ENCODE peak calls at places on chromosomes 16 and 17, in seven cellular contexts. One of them, this sample, is unnamed.

GRCh38 chr17:64418506-64419339 is 28.1 kb upstream of the PECAM1 start:
- DNase-seq in mammary epithelial cell: peak; percentile 39
- DNase-seq in heart right ventricle: no peak
- DNase-seq in AG04450: peak; percentile 39
- DNase-seq in GM23338: peak; percentile 76
- DNase-seq in ovary: no peak
- DNase-seq in PC-9: no peak
- DNase-seq in this sample: no peak

GRCh38 chr17:63476857-63477470 is at the start of gene ACE:
- DNase-seq in mammary epithelial cell: no peak
- DNase-seq in heart right ventricle: peak; percentile 45
- DNase-seq in AG04450: no peak
- DNase-seq in GM23338: peak; percentile 85
- DNase-seq in ovary: peak; percentile 44
- DNase-seq in PC-9: no peak
- DNase-seq in this sample: peak; percentile 40

GRCh38 chr16:64469906-64470702 is 651.8 kb downstream of the CDH11 start:
- DNase-seq in mammary epithelial cell: no peak
- DNase-seq in heart right ventricle: peak; percentile 17
- DNase-seq in AG04450: no peak
- DNase-seq in GM23338: no peak
- DNase-seq in ovary: peak; percentile 40
- DNase-seq in PC-9: no peak
- DNase-seq in this sample: peak; percentile 18

GRCh38 chr16:10992797-10993196 is 48.4 kb downstream of the CLEC16A start:
- DNase-seq in mammary epithelial cell: peak; percentile 87
- DNase-seq in heart right ventricle: no peak
- DNase-seq in AG04450: peak; percentile 75
- DNase-seq in GM23338: peak; percentile 21
- DNase-seq in ovary: no peak
- DNase-seq in PC-9: peak; percentile 83
- DNase-seq in this sample: no peak

GRCh38 chr16:83911290-83911689 is 12.4 kb downstream of the MLYCD start:
- DNase-seq in mammary epithelial cell: no peak
- DNase-seq in heart right ventricle: no peak
- DNase-seq in AG04450: no peak
- DNase-seq in GM23338: no peak
- DNase-seq in ovary: no peak
- DNase-seq in PC-9: no peak
- DNase-seq in this sample: no peak

GRCh38 chr17:32276217-32276616 is 10.6 kb downstream of the RHBDL3 start:
- DNase-seq in mammary epithelial cell: no peak
- DNase-seq in heart right ventricle: no peak
- DNase-seq in AG04450: no peak
- DNase-seq in GM23338: peak; percentile 47
- DNase-seq in ovary: no peak
- DNase-seq in PC-9: no peak
- DNase-seq in this sample: no peak

GRCh38 chr16:61814716-61815347 is 221.4 kb downstream of the CDH8 start:
- DNase-seq in mammary epithelial cell: no peak
- DNase-seq in heart right ventricle: no peak
- DNase-seq in AG04450: no peak
- DNase-seq in GM23338: no peak
- DNase-seq in ovary: no peak
- DNase-seq in PC-9: no peak
- DNase-seq in this sample: no peak

GRCh38 chr17:234163-235047 is 53.0 kb upstream of the DOC2B start:
- DNase-seq in mammary epithelial cell: no peak
- DNase-seq in heart right ventricle: no peak
- DNase-seq in AG04450: no peak
- DNase-seq in GM23338: no peak
- DNase-seq in ovary: no peak
- DNase-seq in PC-9: no peak
- DNase-seq in this sample: no peak

GRCh38 chr17:15651583-15652110 is 32.1 kb upstream of the FBXW10B start:
- DNase-seq in mammary epithelial cell: peak; percentile 99
- DNase-seq in heart right ventricle: peak; percentile 95
- DNase-seq in AG04450: peak; percentile 95
- DNase-seq in GM23338: peak; percentile 67
- DNase-seq in ovary: peak; percentile 77
- DNase-seq in PC-9: peak; percentile 96
- DNase-seq in this sample: peak; percentile 97

GRCh38 chr17:44464037-44464436 is 39.2 kb downstream of the GPATCH8 start:
- DNase-seq in mammary epithelial cell: peak; percentile 24
- DNase-seq in heart right ventricle: no peak
- DNase-seq in AG04450: no peak
- DNase-seq in GM23338: no peak
- DNase-seq in ovary: no peak
- DNase-seq in PC-9: no peak
- DNase-seq in this sample: no peak
- H3K27ac ChIP-seq in mammary epithelial cell: no peak overlapping the region
- H3K27ac ChIP-seq in heart right ventricle: no peak overlapping the region
- H3K27ac ChIP-seq in AG04450: no peak overlapping the region
- H3K27ac ChIP-seq in GM23338: no peak overlapping the region
- H3K27ac ChIP-seq in ovary: no peak overlapping the region
- H3K27ac ChIP-seq in PC-9: peak overlapping the region; percentile 27
- H3K27ac ChIP-seq in this sample: peak overlapping the region; percentile 58

DNA sequence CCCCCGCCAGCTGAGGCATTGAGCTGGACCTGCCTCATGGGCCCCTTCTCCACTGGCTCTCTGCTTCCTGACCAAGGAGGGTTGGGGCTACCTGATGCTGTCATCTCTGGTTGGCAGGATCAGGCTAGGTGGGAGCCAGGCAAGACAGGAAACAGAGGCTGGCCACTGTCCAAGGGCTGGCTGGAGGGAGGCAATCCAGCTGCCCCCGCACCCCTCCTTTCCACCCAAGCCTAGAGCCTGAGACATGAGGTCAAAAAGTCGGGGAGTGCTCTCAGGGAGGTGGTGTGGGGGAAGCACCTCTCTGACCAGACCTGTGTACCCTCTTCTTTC is 14.5 kb downstream of the NGFR start:
- DNase-seq in mammary epithelial cell: no peak
- DNase-seq in heart right ventricle: no peak
- DNase-seq in AG04450: no peak
- DNase-seq in GM23338: no peak
- DNase-seq in ovary: no peak
- DNase-seq in PC-9: no peak
- DNase-seq in this sample: no peak
- H3K27ac ChIP-seq in mammary epithelial cell: peak overlapping the region; percentile 52
- H3K27ac ChIP-seq in heart right ventricle: no peak overlapping the region
- H3K27ac ChIP-seq in AG04450: no peak overlapping the region
- H3K27ac ChIP-seq in GM23338: no peak overlapping the region
- H3K27ac ChIP-seq in ovary: no peak overlapping the region
- H3K27ac ChIP-seq in PC-9: no peak overlapping the region
- H3K27ac ChIP-seq in this sample: no peak overlapping the region

GRCh38 chr16:19882186-19882585 is 2.5 kb downstream of the GPRC5B start:
- DNase-seq in mammary epithelial cell: no peak
- DNase-seq in heart right ventricle: no peak
- DNase-seq in AG04450: no peak
- DNase-seq in GM23338: peak; percentile 91
- DNase-seq in ovary: no peak
- DNase-seq in PC-9: no peak
- DNase-seq in this sample: no peak
- H3K27ac ChIP-seq in mammary epithelial cell: no peak overlapping the region
- H3K27ac ChIP-seq in heart right ventricle: peak overlapping the region; percentile 85
- H3K27ac ChIP-seq in AG04450: no peak overlapping the region
- H3K27ac ChIP-seq in GM23338: peak overlapping the region; percentile 46
- H3K27ac ChIP-seq in ovary: no peak overlapping the region
- H3K27ac ChIP-seq in PC-9: no peak overlapping the region
- H3K27ac ChIP-seq in this sample: peak overlapping the region; percentile 92

GRCh38 chr16:85396879-85397871 is 215.9 kb upstream of the GSE1 start:
- DNase-seq in mammary epithelial cell: no peak
- DNase-seq in heart right ventricle: peak; percentile 14
- DNase-seq in AG04450: no peak
- DNase-seq in GM23338: peak; percentile 54
- DNase-seq in ovary: peak; percentile 32
- DNase-seq in PC-9: peak; percentile 62
- DNase-seq in this sample: peak; percentile 11
- H3K27ac ChIP-seq in mammary epithelial cell: peak overlapping the region; percentile 66
- H3K27ac ChIP-seq in heart right ventricle: no peak overlapping the region
- H3K27ac ChIP-seq in AG04450: no peak overlapping the region
- H3K27ac ChIP-seq in GM23338: no peak overlapping the region
- H3K27ac ChIP-seq in ovary: no peak overlapping the region
- H3K27ac ChIP-seq in PC-9: no peak overlapping the region
- H3K27ac ChIP-seq in this sample: no peak overlapping the region

DNA sequence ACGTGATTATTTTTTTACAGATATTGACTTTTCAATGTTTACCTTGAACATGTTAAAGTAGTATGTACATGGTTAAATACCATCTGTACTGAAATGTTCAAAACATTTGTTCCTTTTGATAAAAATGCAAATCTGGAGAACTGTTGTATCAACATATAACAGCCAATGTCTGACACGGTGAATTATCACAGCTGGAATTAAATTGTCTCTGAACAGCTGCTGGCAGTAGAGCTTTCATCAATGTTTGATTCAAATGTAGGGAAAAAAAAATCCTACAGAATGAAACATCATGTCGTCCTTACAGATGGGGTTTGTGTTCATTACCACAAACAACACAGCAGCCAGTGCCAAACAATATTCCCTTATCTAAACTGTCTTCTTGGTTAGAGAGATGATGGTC is 79.9 kb downstream of the TOX3 start:
- DNase-seq in mammary epithelial cell: no peak
- DNase-seq in heart right ventricle: no peak
- DNase-seq in AG04450: no peak
- DNase-seq in GM23338: no peak
- DNase-seq in ovary: no peak
- DNase-seq in PC-9: no peak
- DNase-seq in this sample: no peak
- H3K27ac ChIP-seq in mammary epithelial cell: no peak overlapping the region
- H3K27ac ChIP-seq in heart right ventricle: no peak overlapping the region
- H3K27ac ChIP-seq in AG04450: no peak overlapping the region
- H3K27ac ChIP-seq in GM23338: no peak overlapping the region
- H3K27ac ChIP-seq in ovary: no peak overlapping the region
- H3K27ac ChIP-seq in PC-9: no peak overlapping the region
- H3K27ac ChIP-seq in this sample: no peak overlapping the region

GRCh38 chr17:77741109-77741508 is 217.4 kb upstream of the TNRC6C start:
- DNase-seq in mammary epithelial cell: no peak
- DNase-seq in heart right ventricle: no peak
- DNase-seq in AG04450: no peak
- DNase-seq in GM23338: peak; percentile 75
- DNase-seq in ovary: no peak
- DNase-seq in PC-9: no peak
- DNase-seq in this sample: no peak
- H3K27ac ChIP-seq in mammary epithelial cell: no peak overlapping the region
- H3K27ac ChIP-seq in heart right ventricle: no peak overlapping the region
- H3K27ac ChIP-seq in AG04450: no peak overlapping the region
- H3K27ac ChIP-seq in GM23338: no peak overlapping the region
- H3K27ac ChIP-seq in ovary: no peak overlapping the region
- H3K27ac ChIP-seq in PC-9: no peak overlapping the region
- H3K27ac ChIP-seq in this sample: no peak overlapping the region

DNA sequence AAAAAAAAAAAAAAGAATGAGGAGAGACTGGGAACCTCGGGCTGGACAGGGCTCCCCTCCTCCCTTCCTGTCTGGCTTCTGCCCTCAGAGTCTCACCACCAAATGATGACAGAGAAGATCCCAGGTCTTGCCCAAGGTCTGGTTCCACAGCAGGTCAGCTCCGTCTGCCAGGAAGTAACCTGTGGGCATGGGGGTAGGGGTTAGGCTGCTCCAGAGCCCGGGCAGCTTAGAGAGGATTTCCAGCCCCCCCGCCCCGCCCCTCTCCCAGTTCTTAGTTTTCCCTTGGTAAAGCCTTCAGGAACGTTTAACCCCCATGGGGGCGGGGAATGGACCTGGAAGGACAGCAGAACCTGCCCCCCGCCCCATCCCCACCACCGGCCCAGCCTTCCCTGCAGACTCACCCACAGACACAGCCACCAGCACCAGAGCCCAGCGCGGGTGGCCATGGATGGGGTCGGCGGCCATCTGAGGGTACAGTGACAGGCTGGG is 730 bp downstream of the TLCD2 start:
- DNase-seq in mammary epithelial cell: no peak
- DNase-seq in heart right ventricle: no peak
- DNase-seq in AG04450: no peak
- DNase-seq in GM23338: peak; percentile 35
- DNase-seq in ovary: no peak
- DNase-seq in PC-9: no peak
- DNase-seq in this sample: peak; percentile 48
- H3K27ac ChIP-seq in mammary epithelial cell: no peak overlapping the region
- H3K27ac ChIP-seq in heart right ventricle: peak overlapping the region; percentile 89
- H3K27ac ChIP-seq in AG04450: no peak overlapping the region
- H3K27ac ChIP-seq in GM23338: no peak overlapping the region
- H3K27ac ChIP-seq in ovary: peak overlapping the region; percentile 53
- H3K27ac ChIP-seq in PC-9: no peak overlapping the region
- H3K27ac ChIP-seq in this sample: peak overlapping the region; percentile 71

GRCh38 chr16:89958068-89958467 is 9.5 kb downstream of the DEF8 start:
- DNase-seq in mammary epithelial cell: no peak
- DNase-seq in heart right ventricle: peak; percentile 45
- DNase-seq in AG04450: no peak
- DNase-seq in GM23338: peak; percentile 82
- DNase-seq in ovary: no peak
- DNase-seq in PC-9: no peak
- DNase-seq in this sample: peak; percentile 70
- H3K27ac ChIP-seq in mammary epithelial cell: no peak overlapping the region
- H3K27ac ChIP-seq in heart right ventricle: peak overlapping the region; percentile 89
- H3K27ac ChIP-seq in AG04450: no peak overlapping the region
- H3K27ac ChIP-seq in GM23338: no peak overlapping the region
- H3K27ac ChIP-seq in ovary: no peak overlapping the region
- H3K27ac ChIP-seq in PC-9: no peak overlapping the region
- H3K27ac ChIP-seq in this sample: no peak overlapping the region

DNA sequence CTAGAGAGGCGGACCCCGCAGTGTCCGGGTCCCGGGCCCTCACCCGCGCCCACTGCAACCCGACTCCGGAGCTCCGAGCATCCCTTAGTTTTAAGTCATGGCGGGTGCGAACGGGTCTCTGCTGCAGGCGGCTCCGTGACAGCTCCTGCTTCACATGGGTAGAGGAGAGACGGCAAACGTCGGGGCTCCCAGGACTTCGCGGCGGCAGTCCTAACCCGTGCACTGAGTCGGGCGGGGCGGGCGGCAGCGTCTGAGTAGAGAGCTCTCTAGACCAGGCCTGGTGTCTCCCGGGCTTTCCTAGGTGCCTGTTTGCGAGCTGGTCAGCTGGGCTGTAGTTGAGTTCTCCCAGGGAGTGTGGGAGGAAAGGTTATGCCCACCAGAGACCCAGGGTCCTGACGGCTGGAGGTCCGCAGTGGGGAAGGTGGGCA is 345 bp downstream of the TSC2 start:
- DNase-seq in mammary epithelial cell: no peak
- DNase-seq in heart right ventricle: no peak
- DNase-seq in AG04450: no peak
- DNase-seq in GM23338: no peak
- DNase-seq in ovary: no peak
- DNase-seq in PC-9: no peak
- DNase-seq in this sample: no peak
- H3K27ac ChIP-seq in mammary epithelial cell: no peak overlapping the region
- H3K27ac ChIP-seq in heart right ventricle: peak overlapping the region; percentile 86
- H3K27ac ChIP-seq in AG04450: peak overlapping the region; percentile 31
- H3K27ac ChIP-seq in GM23338: no peak overlapping the region
- H3K27ac ChIP-seq in ovary: no peak overlapping the region
- H3K27ac ChIP-seq in PC-9: no peak overlapping the region
- H3K27ac ChIP-seq in this sample: peak overlapping the region; percentile 70

GRCh38 chr16:28063047-28063521 is 430 bp downstream of the GSG1L start:
- DNase-seq in mammary epithelial cell: no peak
- DNase-seq in heart right ventricle: no peak
- DNase-seq in AG04450: no peak
- DNase-seq in GM23338: peak; percentile 53
- DNase-seq in ovary: no peak
- DNase-seq in PC-9: no peak
- DNase-seq in this sample: no peak
- H3K27ac ChIP-seq in mammary epithelial cell: no peak overlapping the region
- H3K27ac ChIP-seq in heart right ventricle: no peak overlapping the region
- H3K27ac ChIP-seq in AG04450: no peak overlapping the region
- H3K27ac ChIP-seq in GM23338: no peak overlapping the region
- H3K27ac ChIP-seq in ovary: no peak overlapping the region
- H3K27ac ChIP-seq in PC-9: no peak overlapping the region
- H3K27ac ChIP-seq in this sample: no peak overlapping the region